ENCODE peak calls at places on chromosomes 1 and 21, in ten cellular contexts. E, I, W, M, V, Z, N, A, T and J are unnamed samples.

GRCh38 chr1:24157921-24158481 is 15.1 kb upstream of the IL22RA1 start:
- DNase-seq in E (no peak), I (no peak), W (no peak), M (no peak), V (no peak), Z (no peak), N (no peak), A (no peak), T (no peak), J (no peak)

GRCh38 chr1:202023033-202023433 is 12.6 kb downstream of the ELF3 start:
- DNase-seq in E (no peak), I (no peak), W (no peak), M (no peak), V (no peak), Z (no peak), N (no peak), A (no peak), T (no peak), J (no peak)

GRCh38 chr1:85406081-85406480 is 58.9 kb downstream of the DDAH1 start:
- DNase-seq in E (no peak), I (no peak), W (no peak), M (no peak), V (no peak), Z (no peak), N (no peak), A (no peak), T (no peak), J (no peak)

GRCh38 chr1:175481126-175482071 is 262.0 kb downstream of the TNR start:
- DNase-seq in E (no peak), I (no peak), W (no peak), M (no peak), V (no peak), Z (no peak), N (no peak), A (no peak), T (no peak), J (peak)

GRCh38 chr1:8439015-8439702 is 121.2 kb downstream of the SLC45A1 start:
- DNase-seq in E (peak), I (peak), W (peak), M (no peak), V (peak), Z (no peak), N (peak), A (peak), T (peak), J (peak)

GRCh38 chr1:20167126-20167525 is 18.8 kb upstream of the UBXN10 start:
- DNase-seq in E (no peak), I (no peak), W (no peak), M (no peak), V (no peak), Z (no peak), N (no peak), A (no peak), T (no peak), J (no peak)

GRCh38 chr21:33308586-33309490 is 15.9 kb upstream of the IFNAR1 start:
- DNase-seq in E (no peak), I (peak), W (peak), M (no peak), V (no peak), Z (no peak), N (no peak), A (no peak), T (no peak), J (peak)

GRCh38 chr1:211703812-211704566 is 28.6 kb upstream of the NEK2 start:
- DNase-seq in E (no peak), I (no peak), W (no peak), M (no peak), V (no peak), Z (no peak), N (no peak), A (no peak), T (no peak), J (no peak)

GRCh38 chr1:38241594-38242331 is 195.2 kb upstream of the POU3F1 start:
- DNase-seq in E (no peak), I (no peak), W (no peak), M (no peak), V (no peak), Z (no peak), N (no peak), A (no peak), T (no peak), J (no peak)

GRCh38 chr1:198158766-198159589 is 2.2 kb downstream of the NEK7 start:
- DNase-seq in E (peak), I (no peak), W (peak), M (peak), V (peak), Z (peak), N (peak), A (peak), T (peak), J (peak)

GRCh38 chr1:55309053-55309452 is 93.9 kb upstream of the USP24 start:
- DNase-seq in E (no peak), I (no peak), W (no peak), M (no peak), V (no peak), Z (no peak), N (no peak), A (no peak), T (no peak), J (no peak)

GRCh38 chr1:168428063-168428731 is 115.6 kb downstream of the XCL2 start:
- DNase-seq in E (peak), I (no peak), W (no peak), M (no peak), V (peak), Z (no peak), N (no peak), A (peak), T (no peak), J (no peak)

GRCh38 chr21:42158846-42159245 is 60.1 kb upstream of the ABCG1 start:
- DNase-seq in E (no peak), I (no peak), W (no peak), M (no peak), V (no peak), Z (no peak), N (no peak), A (no peak), T (no peak), J (no peak)

GRCh38 chr1:211579434-211580302 is 707 bp upstream of the SLC30A1 start:
- DNase-seq in E (no peak), I (peak), W (no peak), M (no peak), V (no peak), Z (no peak), N (no peak), A (peak), T (peak), J (peak)

GRCh38 chr21:46599251-46599572 is 5.7 kb downstream of the S100B start:
- DNase-seq in E (peak), I (no peak), W (no peak), M (no peak), V (peak), Z (no peak), N (no peak), A (no peak), T (no peak), J (no peak)

GRCh38 chr1:244273845-244274619 is 177.7 kb downstream of the ADSS2 start:
- DNase-seq in E (peak), I (no peak), W (no peak), M (peak), V (peak), Z (no peak), N (no peak), A (peak), T (peak), J (peak)

GRCh38 chr1:50705699-50706098 is 254.4 kb downstream of the FAF1 start:
- DNase-seq in E (no peak), I (no peak), W (no peak), M (no peak), V (no peak), Z (no peak), N (no peak), A (no peak), T (no peak), J (no peak)

GRCh38 chr1:229155472-229155871 is 115.4 kb upstream of the RAB4A start:
- DNase-seq in E (no peak), I (peak), W (no peak), M (peak), V (peak), Z (no peak), N (no peak), A (peak), T (peak), J (peak)

GRCh38 chr21:43865471-43866181 is 603 bp downstream of the AGPAT3 start:
- DNase-seq in E (no peak), I (peak), W (peak), M (peak), V (peak), Z (peak), N (peak), A (peak), T (no peak), J (peak)

GRCh38 chr1:21174638-21175323 is 1.9 kb downstream of the EIF4G3 start:
- DNase-seq in E (no peak), I (no peak), W (no peak), M (no peak), V (no peak), Z (no peak), N (no peak), A (no peak), T (no peak), J (no peak)

GRCh38 chr1:93689521-93690223 is 8.0 kb upstream of the BCAR3 start:
- DNase-seq in E (no peak), I (no peak), W (no peak), M (no peak), V (no peak), Z (no peak), N (no peak), A (no peak), T (no peak), J (no peak)

GRCh38 chr1:118302145-118302544 is 117.1 kb upstream of the SPAG17 start:
- DNase-seq in E (peak), I (no peak), W (no peak), M (no peak), V (no peak), Z (no peak), N (no peak), A (no peak), T (no peak), J (no peak)

GRCh38 chr1:61370177-61370907 is 288.0 kb downstream of the NFIA start:
- DNase-seq in E (no peak), I (no peak), W (no peak), M (no peak), V (no peak), Z (no peak), N (no peak), A (no peak), T (no peak), J (no peak)

GRCh38 chr1:25576459-25577150 is 33.2 kb downstream of the LDLRAP1 start:
- DNase-seq in E (no peak), I (no peak), W (no peak), M (no peak), V (no peak), Z (no peak), N (no peak), A (no peak), T (no peak), J (no peak)

GRCh38 chr1:177424746-177425145 is 254.0 kb downstream of the BRINP2 start:
- DNase-seq in E (no peak), I (no peak), W (no peak), M (no peak), V (no peak), Z (no peak), N (no peak), A (no peak), T (no peak), J (no peak)

GRCh38 chr1:153612111-153612754 is 704 bp downstream of the S100A16 start:
- DNase-seq in E (no peak), I (no peak), W (no peak), M (no peak), V (no peak), Z (no peak), N (no peak), A (no peak), T (no peak), J (no peak)

GRCh38 chr1:155000475-155000724 is 2.2 kb upstream of the ZBTB7B start:
- DNase-seq in E (no peak), I (no peak), W (no peak), M (peak), V (no peak), Z (no peak), N (no peak), A (no peak), T (no peak), J (no peak)

GRCh38 chr21:45639206-45640000 is 4.1 kb upstream of the PCBP3 start:
- DNase-seq in E (no peak), I (no peak), W (no peak), M (no peak), V (no peak), Z (no peak), N (no peak), A (no peak), T (no peak), J (no peak)

GRCh38 chr1:65049941-65050713 is 83.8 kb upstream of the JAK1 start:
- DNase-seq in E (no peak), I (no peak), W (no peak), M (peak), V (no peak), Z (no peak), N (no peak), A (no peak), T (no peak), J (no peak)

GRCh38 chr1:166914111-166914510 is 38.0 kb upstream of the TADA1 start:
- DNase-seq in E (no peak), I (no peak), W (no peak), M (no peak), V (no peak), Z (no peak), N (no peak), A (no peak), T (no peak), J (no peak)

GRCh38 chr1:29240400-29240837 is 4.1 kb downstream of the PTPRU start:
- DNase-seq in E (no peak), I (no peak), W (no peak), M (no peak), V (no peak), Z (no peak), N (no peak), A (no peak), T (no peak), J (no peak)

GRCh38 chr1:178091986-178092745 is 1.7 kb upstream of the RASAL2 start:
- DNase-seq in E (no peak), I (no peak), W (no peak), M (no peak), V (no peak), Z (no peak), N (no peak), A (no peak), T (no peak), J (no peak)

GRCh38 chr1:45974541-45975269 is 157.7 kb downstream of the PIK3R3 start:
- DNase-seq in E (no peak), I (no peak), W (no peak), M (no peak), V (no peak), Z (no peak), N (no peak), A (no peak), T (no peak), J (no peak)

GRCh38 chr1:11406845-11407244 is 72.1 kb upstream of the DISP3 start:
- DNase-seq in E (no peak), I (no peak), W (no peak), M (peak), V (no peak), Z (no peak), N (no peak), A (no peak), T (no peak), J (no peak)

GRCh38 chr1:197173571-197174482 is 27.4 kb upstream of the ASPM start:
- DNase-seq in E (no peak), I (no peak), W (no peak), M (no peak), V (no peak), Z (no peak), N (no peak), A (no peak), T (no peak), J (peak)

GRCh38 chr1:40739455-40740008 is 44.1 kb upstream of the KCNQ4 start:
- DNase-seq in E (no peak), I (no peak), W (no peak), M (no peak), V (no peak), Z (no peak), N (no peak), A (no peak), T (no peak), J (no peak)